ENCODE peak calls at places on chromosomes 2 and 18, in seven cellular contexts. U is AG10803; M is NCI-H1105 treated with DMSO at 0.1 percent for 48 hours; G is naive thymus-derived CD4-positive, alpha-beta T cell; W is astrocyte of the spinal cord; A is germinal center; C is activated CD8-positive, alpha-beta T cell treated with anti-CD3 and anti-CD28 coated beads for 36 hours. B is an unnamed sample.

GRCh38 chr18:50097702-50098101 is 97.2 kb downstream of the MYO5B start:
- DNase-seq in U (no peak), M (no peak), G (no peak), W (peak; percentile 32), A (no peak), C (no peak), B (no peak)

GRCh38 chr2:34670482-34670881 is 1071.4 kb upstream of the FAM98A start:
- DNase-seq in U (no peak), M (no peak), G (no peak), W (no peak), A (no peak), C (no peak), B (no peak)

GRCh38 chr2:71798266-71799012 is 345.1 kb downstream of the DYSF start:
- DNase-seq in U (peak; percentile 31), M (no peak), G (no peak), W (peak; percentile 13), A (no peak), C (peak; percentile 26), B (no peak)

GRCh38 chr18:32418148-32418547 is 52.5 kb downstream of the GAREM1 start:
- DNase-seq in U (no peak), M (no peak), G (no peak), W (no peak), A (no peak), C (no peak), B (no peak)

GRCh38 chr2:184119920-184120820 is 478.2 kb upstream of the ZNF804A start:
- DNase-seq in U (no peak), M (no peak), G (no peak), W (peak; percentile 17), A (no peak), C (no peak), B (no peak)

GRCh38 chr2:184004945-184005672 is 593.2 kb upstream of the ZNF804A start:
- DNase-seq in U (no peak), M (no peak), G (no peak), W (no peak), A (no peak), C (no peak), B (no peak)

GRCh38 chr18:40243592-40243991 is 1711.4 kb upstream of the PIK3C3 start:
- DNase-seq in U (no peak), M (no peak), G (no peak), W (no peak), A (no peak), C (no peak), B (no peak)

GRCh38 chr2:112877423-112877822 is 33.5 kb upstream of the IL37 start:
- DNase-seq in U (peak; percentile 51), M (no peak), G (no peak), W (peak; percentile 9), A (no peak), C (no peak), B (no peak)

B was measured in thoracic aorta.